ENCODE peak calls at places on chromosomes 3 and 15, in nine cellular contexts. R is aorta, W is tibial artery, T is fibroblast of lung, K is PC-9, V is tibial nerve, I is endodermal cell, O is pancreas, A is psoas muscle. P is an unnamed sample.

GRCh38 chr15:28989239-28989830 is 103.6 kb downstream of the APBA2 start:
- DNase-seq in R (no peak), W (no peak), T (no peak), K (no peak), V (no peak), I (peak; percentile 71), O (no peak), A (no peak), P (no peak)

GRCh38 chr3:13776253-13777050 is 103.4 kb downstream of the WNT7A start:
- DNase-seq in R (peak; percentile 1), W (no peak), T (no peak), K (no peak), V (no peak), I (peak; percentile 52), O (no peak), A (no peak), P (no peak)

GRCh38 chr3:190807719-190808375 is 54.6 kb downstream of the GMNC start:
- DNase-seq in R (no peak), W (no peak), T (no peak), K (peak; percentile 10), V (no peak), I (no peak), O (peak; percentile 96), A (peak; percentile 76), P (no peak)

GRCh38 chr3:121574449-121574848 is 6.7 kb downstream of the ARGFX start:
- DNase-seq in R (no peak), W (no peak), T (peak; percentile 17), K (peak; percentile 68), V (no peak), I (peak; percentile 80), O (no peak), A (no peak), P (no peak)

GRCh38 chr15:93250905-93251304 is 161.9 kb upstream of the RGMA start:
- DNase-seq in R (no peak), W (no peak), T (no peak), K (no peak), V (no peak), I (no peak), O (no peak), A (no peak), P (no peak)

GRCh38 chr3:110583373-110583935 is 488.2 kb upstream of the NECTIN3 start:
- DNase-seq in R (no peak), W (no peak), T (peak; percentile 23), K (no peak), V (no peak), I (no peak), O (no peak), A (no peak), P (no peak)

GRCh38 chr15:57696146-57696545 is 10.4 kb upstream of the POLR2M start:
- DNase-seq in R (no peak), W (no peak), T (no peak), K (no peak), V (no peak), I (no peak), O (no peak), A (no peak), P (no peak)

GRCh38 chr15:70490838-70491155 is 272.6 kb downstream of the UACA start:
- DNase-seq in R (peak; percentile 44), W (no peak), T (no peak), K (no peak), V (no peak), I (no peak), O (no peak), A (no peak), P (no peak)

GRCh38 chr3:10549617-10550228 is 44.3 kb upstream of the ATP2B2 start:
- DNase-seq in R (no peak), W (no peak), T (no peak), K (no peak), V (no peak), I (no peak), O (no peak), A (no peak), P (no peak)

GRCh38 chr3:187136936-187137335 is 2.4 kb downstream of the RPL39L start:
- DNase-seq in R (no peak), W (no peak), T (peak; percentile 65), K (peak; percentile 36), V (no peak), I (no peak), O (no peak), A (no peak), P (peak; percentile 75)

GRCh38 chr3:64675848-64676247 is 12.0 kb downstream of the ADAMTS9 start:
- DNase-seq in R (no peak), W (no peak), T (no peak), K (no peak), V (no peak), I (no peak), O (no peak), A (no peak), P (no peak)

DNA sequence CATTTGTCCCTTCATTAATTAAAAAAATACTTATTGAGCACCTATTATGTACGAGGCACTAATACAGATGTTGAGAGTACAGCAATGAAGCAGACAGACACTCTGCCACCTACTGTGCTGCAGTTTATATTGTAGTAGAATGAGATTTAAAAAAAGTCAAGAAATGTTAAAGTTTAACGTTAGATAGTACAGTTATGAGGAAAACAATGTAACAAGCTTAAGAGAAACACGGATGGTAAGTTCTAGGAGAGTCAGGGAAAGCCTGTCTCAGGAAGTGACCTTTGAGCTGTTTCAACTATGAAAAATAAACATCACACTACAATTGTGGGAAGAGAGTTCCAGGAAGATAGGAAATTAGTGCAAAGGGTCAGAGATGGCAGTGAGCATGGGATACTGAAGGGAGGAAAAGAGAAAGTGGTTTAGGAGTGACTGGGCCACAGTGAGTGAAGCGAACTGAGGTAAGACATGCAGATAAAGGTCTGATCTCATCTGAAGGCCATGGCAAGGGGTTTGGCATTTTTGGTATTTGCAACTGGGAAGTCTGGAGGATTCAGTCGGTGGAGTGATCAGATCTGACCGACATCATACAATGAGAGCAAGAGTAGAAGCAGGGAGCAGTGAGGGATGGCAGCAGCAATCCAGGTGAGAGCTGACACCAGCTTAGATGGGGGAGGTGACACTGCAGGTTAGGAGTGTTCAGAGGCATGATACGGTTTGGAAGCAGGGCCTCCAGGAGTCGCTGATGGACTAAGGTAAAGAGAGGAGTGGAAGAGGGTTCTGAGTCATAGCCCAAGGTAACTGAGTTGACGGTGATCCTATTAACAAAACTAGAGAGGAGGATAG is 28.5 kb downstream of the PLSCR4 start:
- DNase-seq in R (no peak), W (no peak), T (peak; percentile 48), K (peak; percentile 6), V (no peak), I (peak; percentile 81), O (no peak), A (no peak), P (no peak)
- H3K27ac ChIP-seq in R (peak overlapping the region; percentile 45), W (no peak overlapping the region), T (no peak overlapping the region), K (no peak overlapping the region), V (no peak overlapping the region), I (no peak overlapping the region), O (no peak overlapping the region), A (no peak overlapping the region), P (no peak overlapping the region)

GRCh38 chr3:105807701-105808100 is 61.1 kb downstream of the CBLB start:
- DNase-seq in R (no peak), W (no peak), T (no peak), K (no peak), V (no peak), I (no peak), O (no peak), A (no peak), P (no peak)

GRCh38 chr3:105812194-105812586 is 56.6 kb downstream of the CBLB start:
- DNase-seq in R (no peak), W (no peak), T (peak; percentile 77), K (no peak), V (no peak), I (no peak), O (no peak), A (no peak), P (no peak)

GRCh38 chr3:105809204-105809893 is 59.5 kb downstream of the CBLB start:
- DNase-seq in R (no peak), W (no peak), T (no peak), K (no peak), V (no peak), I (no peak), O (no peak), A (no peak), P (no peak)

GRCh38 chr3:105813710-105814109 is 55.1 kb downstream of the CBLB start:
- DNase-seq in R (no peak), W (no peak), T (no peak), K (no peak), V (no peak), I (no peak), O (no peak), A (no peak), P (no peak)

GRCh38 chr3:105811518-105812193 is 57.2 kb downstream of the CBLB start:
- DNase-seq in R (no peak), W (no peak), T (no peak), K (no peak), V (no peak), I (no peak), O (no peak), A (no peak), P (no peak)
- H3K4me1 ChIP-seq in R (no peaks in the 10 kb centered on the region), W (peaks cover 11% of the 10 kb centered on the region), T (no peaks in the 10 kb centered on the region), K (peaks cover 21% of the 10 kb centered on the region), V (no peaks in the 10 kb centered on the region), I (peaks cover 4% of the 10 kb centered on the region), O (peaks cover 39% of the 10 kb centered on the region), A (peaks cover 33% of the 10 kb centered on the region), P (peaks cover 22% of the 10 kb centered on the region)

DNA sequence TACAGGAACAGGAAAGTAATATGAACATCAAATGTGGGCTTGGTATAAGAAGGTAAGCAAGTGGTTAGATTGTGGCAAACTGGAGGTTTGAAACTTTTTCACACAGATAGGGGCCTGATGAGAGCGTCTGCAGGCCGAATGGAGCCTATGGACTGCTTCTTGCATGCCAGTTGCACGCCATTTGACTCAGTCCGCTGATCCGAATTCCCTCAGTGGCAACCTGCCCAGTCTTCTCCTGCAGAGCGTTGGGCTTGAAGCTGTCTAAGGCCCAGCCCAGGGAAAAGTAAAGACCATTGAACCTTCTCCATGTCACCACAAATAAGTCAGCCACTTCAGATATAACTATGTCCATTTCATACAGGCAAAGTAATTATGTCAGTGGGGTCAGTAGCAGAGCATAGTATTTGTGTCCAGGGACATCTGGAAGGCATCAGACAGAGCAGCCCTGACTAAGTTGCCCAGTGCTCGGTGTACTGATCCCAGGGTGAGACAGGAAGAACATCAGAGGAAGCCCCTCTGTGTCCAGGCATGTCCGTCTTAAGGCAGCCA is 45.9 kb downstream of the ZBTB38 start:
- DNase-seq in R (peak; percentile 63), W (no peak), T (peak; percentile 83), K (no peak), V (no peak), I (no peak), O (no peak), A (peak; percentile 53), P (no peak)
- H3K4me3 ChIP-seq in R (no peak overlapping the region), W (no peak overlapping the region), T (no peak overlapping the region), K (no peak overlapping the region), V (no peak overlapping the region), I (no peak overlapping the region), O (no peak overlapping the region), A (no peak overlapping the region), P (no peak overlapping the region)

GRCh38 chr3:181720281-181720680 is 8.6 kb downstream of the SOX2 start:
- DNase-seq in R (no peak), W (no peak), T (peak; percentile 80), K (no peak), V (no peak), I (no peak), O (no peak), A (no peak), P (no peak)
- H3K27ac ChIP-seq in R (no peak overlapping the region), W (no peak overlapping the region), T (no peak overlapping the region), K (no peak overlapping the region), V (peak overlapping the region; percentile 73), I (no peak overlapping the region), O (no peak overlapping the region), A (no peak overlapping the region), P (no peak overlapping the region)